ENCODE peak calls at places on chromosomes 12 and 14, in nine cellular contexts. W is adipocyte, E is AG04450, M is colonic mucosa, I is gastrocnemius medialis, X is ovary, G is H9, S is GM23248, A is small intestine. U is an unnamed sample. For H3K9me3, the result is how much of the 10 kb centered on the place peaks cover.

GRCh38 chr12:59181378-59181777 is 261.1 kb upstream of the LRIG3 start:
- DNase-seq in W (no peak), E (no peak), M (no peak), I (no peak), X (no peak), G (no peak), S (no peak), A (no peak), U (no peak)

GRCh38 chr12:105228494-105228893 is 7.5 kb downstream of the APPL2 start:
- DNase-seq in W (peak), E (no peak), M (no peak), I (no peak), X (no peak), G (no peak), S (peak), A (no peak), U (no peak)

GRCh38 chr12:74415633-74416032 is 122.0 kb upstream of the ATXN7L3B start:
- DNase-seq in W (peak), E (no peak), M (no peak), I (no peak), X (no peak), G (no peak), S (peak), A (peak), U (no peak)

GRCh38 chr12:2051700-2052625 is 824 bp upstream of the CACNA1C start:
- DNase-seq in W (peak), E (no peak), M (no peak), I (no peak), X (no peak), G (no peak), S (peak), A (no peak), U (no peak)

GRCh38 chr14:32711103-32711680 is 227.5 kb upstream of the NPAS3 start:
- DNase-seq in W (peak), E (no peak), M (peak), I (no peak), X (no peak), G (peak), S (peak), A (peak), U (no peak)

GRCh38 chr12:55797068-55797467 is 20.5 kb downstream of the SARNP start:
- DNase-seq in W (peak), E (no peak), M (no peak), I (no peak), X (no peak), G (no peak), S (peak), A (peak), U (no peak)

GRCh38 chr14:89276424-89276975 is 140.5 kb downstream of the FOXN3 start:
- DNase-seq in W (no peak), E (no peak), M (no peak), I (no peak), X (no peak), G (no peak), S (no peak), A (no peak), U (no peak)

GRCh38 chr14:51776102-51776894 is 84.1 kb upstream of the GNG2 start:
- DNase-seq in W (peak), E (peak), M (peak), I (no peak), X (peak), G (peak), S (peak), A (no peak), U (peak)

GRCh38 chr14:87049886-87050820 is 942.8 kb downstream of the GALC start:
- DNase-seq in W (peak), E (peak), M (no peak), I (no peak), X (no peak), G (peak), S (peak), A (no peak), U (no peak)

GRCh38 chr12:132163911-132164288 is 19.6 kb downstream of the NOC4L start:
- DNase-seq in W (no peak), E (no peak), M (no peak), I (no peak), X (no peak), G (no peak), S (peak), A (no peak), U (peak)

GRCh38 chr12:46764005-46764404 is 61.8 kb downstream of the SLC38A4 start:
- DNase-seq in W (no peak), E (no peak), M (no peak), I (no peak), X (no peak), G (no peak), S (no peak), A (no peak), U (no peak)

GRCh38 chr14:69997849-69998248 is 118.6 kb downstream of the SMOC1 start:
- DNase-seq in W (peak), E (peak), M (no peak), I (no peak), X (peak), G (no peak), S (peak), A (no peak), U (no peak)

GRCh38 chr14:32825058-32825457 is 113.6 kb upstream of the NPAS3 start:
- DNase-seq in W (no peak), E (no peak), M (no peak), I (no peak), X (no peak), G (no peak), S (no peak), A (no peak), U (no peak)

GRCh38 chr12:6116481-6117021 is 7.9 kb downstream of the VWF start:
- DNase-seq in W (no peak), E (no peak), M (no peak), I (no peak), X (no peak), G (no peak), S (no peak), A (no peak), U (peak)

GRCh38 chr12:72264548-72265175 is 7.5 kb upstream of the TRHDE start:
- DNase-seq in W (peak), E (no peak), M (no peak), I (no peak), X (no peak), G (no peak), S (peak), A (no peak), U (no peak)

GRCh38 chr14:68458253-68458652 is 334.6 kb downstream of the ZFP36L1 start:
- DNase-seq in W (no peak), E (no peak), M (no peak), I (no peak), X (no peak), G (no peak), S (no peak), A (no peak), U (no peak)

GRCh38 chr14:57389646-57390036 is 745 bp upstream of the NAA30 start:
- DNase-seq in W (no peak), E (no peak), M (no peak), I (peak), X (no peak), G (peak), S (no peak), A (peak), U (no peak)

GRCh38 chr12:3150820-3151590 is 73.8 kb downstream of the TSPAN9 start:
- DNase-seq in W (peak), E (no peak), M (no peak), I (no peak), X (no peak), G (peak), S (peak), A (no peak), U (peak)

GRCh38 chr14:95895720-95896119 is 19.1 kb downstream of the TUNAR start:
- DNase-seq in W (peak), E (no peak), M (no peak), I (no peak), X (no peak), G (peak), S (peak), A (peak), U (no peak)

GRCh38 chr12:29562167-29562776 is 64.8 kb upstream of the OVCH1 start:
- DNase-seq in W (no peak), E (no peak), M (peak), I (peak), X (no peak), G (no peak), S (peak), A (no peak), U (no peak)

GRCh38 chr12:51391047-51391837 is at the start of gene GALNT6:
- DNase-seq in W (peak), E (no peak), M (peak), I (no peak), X (peak), G (peak), S (no peak), A (peak), U (no peak)

GRCh38 chr14:77339407-77339806 is 18.6 kb downstream of the GSTZ1 start:
- DNase-seq in W (peak), E (peak), M (no peak), I (no peak), X (no peak), G (no peak), S (peak), A (no peak), U (no peak)

GRCh38 chr14:33118653-33119052 is 180.0 kb downstream of the NPAS3 start:
- DNase-seq in W (no peak), E (no peak), M (no peak), I (no peak), X (no peak), G (no peak), S (no peak), A (no peak), U (no peak)

GRCh38 chr12:27808831-27809230 is 28.8 kb upstream of the MANSC4 start:
- DNase-seq in W (no peak), E (no peak), M (no peak), I (no peak), X (no peak), G (no peak), S (no peak), A (no peak), U (no peak)

GRCh38 chr14:34036319-34036761 is 85.5 kb upstream of the EGLN3 start:
- DNase-seq in W (peak), E (no peak), M (no peak), I (no peak), X (no peak), G (no peak), S (no peak), A (no peak), U (no peak)

GRCh38 chr14:32330356-32331226 is 1.5 kb downstream of the AKAP6 start:
- DNase-seq in W (no peak), E (no peak), M (no peak), I (no peak), X (no peak), G (no peak), S (no peak), A (no peak), U (no peak)

GRCh38 chr14:96040836-96041371 is 1.7 kb downstream of the C14orf132 start:
- DNase-seq in W (peak), E (no peak), M (no peak), I (no peak), X (no peak), G (no peak), S (peak), A (no peak), U (no peak)

GRCh38 chr12:116201908-116202307 is 75.6 kb downstream of the MED13L start:
- DNase-seq in W (peak), E (no peak), M (no peak), I (no peak), X (no peak), G (no peak), S (peak), A (no peak), U (no peak)

GRCh38 chr14:23335623-23336022 is 14.4 kb downstream of the PABPN1 start:
- DNase-seq in W (no peak), E (no peak), M (peak), I (no peak), X (no peak), G (no peak), S (no peak), A (no peak), U (no peak)

DNA sequence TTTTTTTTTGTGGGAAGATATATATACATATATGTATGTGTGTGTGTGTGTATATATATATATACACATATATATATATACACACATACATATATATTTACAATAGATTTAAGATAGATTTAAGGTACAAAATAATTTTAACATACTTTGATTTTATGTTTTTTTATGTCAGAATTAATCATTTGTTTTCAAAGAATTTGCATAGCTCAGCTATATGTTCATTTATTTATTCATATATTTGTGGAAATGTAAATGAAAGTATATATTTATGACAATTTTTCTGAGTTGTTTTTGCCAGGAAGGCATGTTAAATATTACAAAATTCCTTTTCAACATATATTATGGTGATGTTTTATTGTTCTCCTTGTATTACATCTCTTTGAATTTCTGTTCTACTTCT is 887.4 kb upstream of the NOVA1 start:
- DNase-seq in W (no peak), E (no peak), M (no peak), I (no peak), X (no peak), G (no peak), S (no peak), A (no peak), U (no peak)
- H3K9me3 ChIP-seq in W (under half), E (under half), M (under half), I (under half), X (under half), G (under half), S (under half), A (under half), U (under half)

GRCh38 chr14:106506901-106507305 is 980.5 kb downstream of the TMEM121 start:
- DNase-seq in W (no peak), E (no peak), M (peak), I (no peak), X (no peak), G (no peak), S (no peak), A (peak), U (no peak)
- H3K9me3 ChIP-seq in W (under half), E (under half), M (under half), I (under half), X (under half), G (half or more), S (under half), A (under half), U (under half)

GRCh38 chr14:105898482-105899010 is 372.2 kb downstream of the TMEM121 start:
- DNase-seq in W (no peak), E (no peak), M (no peak), I (no peak), X (no peak), G (no peak), S (no peak), A (no peak), U (peak)
- H3K9me3 ChIP-seq in W (under half), E (half or more), M (under half), I (under half), X (under half), G (half or more), S (under half), A (under half), U (under half)

GRCh38 chr14:24597403-24597802 is 12.1 kb downstream of the GZMH start:
- DNase-seq in W (no peak), E (no peak), M (no peak), I (no peak), X (no peak), G (no peak), S (no peak), A (no peak), U (no peak)
- H3K9me3 ChIP-seq in W (under half), E (under half), M (under half), I (under half), X (under half), G (under half), S (under half), A (under half), U (under half)

GRCh38 chr12:101859664-101860607 is 17.4 kb upstream of the DRAM1 start:
- DNase-seq in W (peak), E (no peak), M (no peak), I (no peak), X (no peak), G (no peak), S (peak), A (no peak), U (no peak)
- H3K9me3 ChIP-seq in W (under half), E (under half), M (under half), I (under half), X (under half), G (under half), S (under half), A (under half), U (under half)

GRCh38 chr14:105882626-105883025 is 356.2 kb downstream of the TMEM121 start:
- DNase-seq in W (no peak), E (no peak), M (no peak), I (no peak), X (peak), G (no peak), S (no peak), A (no peak), U (no peak)
- H3K9me3 ChIP-seq in W (under half), E (half or more), M (under half), I (under half), X (under half), G (half or more), S (under half), A (under half), U (under half)

DNA sequence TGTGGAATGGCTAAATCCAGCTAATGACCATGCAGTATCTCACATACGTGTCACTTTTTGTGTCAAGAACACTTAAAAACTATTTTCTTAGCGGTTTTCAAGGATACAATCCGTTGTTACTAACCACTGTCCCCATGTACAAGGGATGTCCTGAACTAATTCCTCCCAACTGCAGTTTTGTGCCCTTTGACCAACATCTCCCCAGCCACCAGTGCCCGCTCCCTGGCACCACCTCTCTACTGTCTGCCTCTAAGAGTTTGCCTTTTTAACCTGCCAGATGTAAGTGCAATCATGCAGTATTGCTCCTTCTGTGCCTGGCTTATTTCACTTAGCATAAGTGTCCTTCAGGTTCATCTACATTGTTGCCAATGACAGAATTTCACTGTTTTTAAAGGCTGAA is 315.7 kb downstream of the TMEM121 start:
- DNase-seq in W (no peak), E (no peak), M (peak), I (no peak), X (no peak), G (no peak), S (no peak), A (no peak), U (no peak)
- H3K9me3 ChIP-seq in W (under half), E (half or more), M (under half), I (under half), X (under half), G (half or more), S (under half), A (under half), U (under half)

DNA sequence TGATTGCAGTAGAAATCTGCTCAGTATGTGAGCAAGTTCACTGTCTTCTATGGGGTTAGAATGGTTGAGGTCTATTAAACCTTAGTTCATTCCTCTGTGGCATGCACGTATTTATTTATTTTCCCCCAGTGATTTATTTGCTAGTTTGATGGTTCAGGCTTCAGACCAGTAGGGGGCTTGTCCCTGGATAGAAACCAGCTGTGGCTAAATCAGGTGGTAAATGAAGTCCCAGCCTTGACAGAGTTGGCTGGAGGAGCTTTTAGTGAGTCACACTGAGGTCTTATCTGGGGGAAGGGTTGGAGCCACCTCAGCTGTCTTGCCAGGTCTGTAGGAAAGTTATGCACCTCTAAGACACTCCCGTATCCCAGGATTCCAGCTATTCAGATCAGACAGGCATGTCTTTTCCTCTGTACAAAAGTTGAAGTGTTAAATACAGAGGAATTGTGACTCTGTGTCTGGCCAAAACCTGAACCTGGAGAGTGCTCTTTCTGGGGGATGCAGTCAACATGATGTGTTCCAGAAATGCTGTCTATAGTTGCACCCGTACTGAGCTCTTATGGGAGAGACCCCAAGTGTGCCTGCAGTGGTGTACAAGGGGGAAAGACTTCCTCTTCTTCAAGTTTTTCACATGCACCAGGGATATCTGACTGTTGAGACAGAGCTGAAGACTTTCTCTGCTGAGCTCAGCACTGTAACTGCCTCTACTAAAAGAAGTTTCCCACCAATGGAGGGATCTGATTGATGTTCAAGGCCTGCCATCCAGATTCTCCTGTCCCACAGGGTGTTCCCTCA is 1322.1 kb downstream of the TMEM121 start:
- DNase-seq in W (no peak), E (no peak), M (peak), I (no peak), X (no peak), G (no peak), S (no peak), A (peak), U (no peak)
- H3K9me3 ChIP-seq in W (under half), E (under half), M (under half), I (under half), X (under half), G (half or more), S (under half), A (under half), U (under half)

GRCh38 chr12:95620171-95620570 is 68.9 kb upstream of the USP44 start:
- DNase-seq in W (no peak), E (no peak), M (no peak), I (no peak), X (no peak), G (no peak), S (no peak), A (no peak), U (no peak)

GRCh38 chr12:95623554-95624170 is 72.4 kb upstream of the USP44 start:
- DNase-seq in W (peak), E (peak), M (peak), I (peak), X (peak), G (peak), S (peak), A (peak), U (peak)

GRCh38 chr12:95622879-95623278 is 71.6 kb upstream of the USP44 start:
- DNase-seq in W (no peak), E (no peak), M (no peak), I (no peak), X (no peak), G (no peak), S (no peak), A (no peak), U (no peak)

GRCh38 chr12:95624544-95624943 is 73.3 kb upstream of the USP44 start:
- DNase-seq in W (no peak), E (no peak), M (no peak), I (no peak), X (no peak), G (no peak), S (no peak), A (no peak), U (no peak)

DNA sequence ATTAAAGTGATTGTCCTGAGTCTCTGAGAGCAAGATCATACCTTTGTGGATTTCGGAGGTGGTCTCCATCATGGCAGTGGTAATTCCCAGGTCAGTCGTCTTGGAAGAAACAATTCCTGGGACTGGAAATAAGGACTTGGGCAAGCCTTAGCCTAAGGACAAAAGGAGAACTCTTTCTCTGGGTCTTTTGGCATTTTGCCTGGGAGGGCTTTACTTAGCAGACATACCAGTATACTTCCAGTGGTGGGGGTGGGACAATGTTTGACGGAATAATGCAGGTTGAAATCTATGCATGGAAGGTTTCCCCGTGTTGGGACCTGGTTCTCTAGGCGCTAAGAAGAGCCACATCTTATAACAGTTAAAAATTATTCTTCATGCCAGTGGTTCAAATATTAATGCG is 70.4 kb upstream of the USP44 start:
- DNase-seq in W (no peak), E (no peak), M (no peak), I (no peak), X (no peak), G (no peak), S (no peak), A (no peak), U (no peak)
- H3K9me3 ChIP-seq in W (under half), E (under half), M (under half), I (under half), X (under half), G (under half), S (under half), A (under half), U (under half)

U was measured in psoas muscle.